ENCODE peak calls at places on chromosomes 6 and 20, in eight cellular contexts. K, Y, L, O, P, H, T and E are unnamed samples.

GRCh38 chr20:63009044-63009961 is 2.5 kb upstream of the BHLHE23 start:
- DNase-seq in K (peak), P (peak), O (peak), Y (peak), T (peak), L (peak), H (peak), E (peak)

GRCh38 chr6:110534731-110535164 is 58.3 kb upstream of the SLC22A16 start:
- DNase-seq in P (no peak), T (no peak), H (no peak), Y (peak), L (no peak), O (no peak), K (peak), E (no peak)

GRCh38 chr6:148962854-148963515 is 216.2 kb downstream of the UST start:
- DNase-seq in L (no peak), K (no peak), P (no peak), O (no peak), Y (no peak), T (no peak), H (no peak), E (no peak)

GRCh38 chr6:70884074-70884983 is 72.5 kb downstream of the B3GAT2 start:
- DNase-seq in O (peak), T (peak), Y (peak), K (no peak), P (peak), L (peak), H (peak), E (peak)

GRCh38 chr6:110949679-110950285 is 8.7 kb upstream of the GTF3C6 start:
- DNase-seq in T (peak), K (no peak), H (peak), Y (peak), L (no peak), O (peak), P (no peak), E (peak)

GRCh38 chr6:29722773-29723665 is at the start of gene HLA-F:
- DNase-seq in O (peak), H (no peak), L (peak), K (no peak), T (no peak), Y (peak), P (no peak), E (peak)

GRCh38 chr6:148800535-148800934 is 53.7 kb downstream of the UST start:
- DNase-seq in T (no peak), L (no peak), O (no peak), P (no peak), K (no peak), H (no peak), Y (peak), E (no peak)

GRCh38 chr20:58251979-58252591 is 23.6 kb upstream of the ANKRD60 start:
- DNase-seq in Y (peak), H (no peak), O (no peak), K (peak), T (no peak), L (no peak), P (no peak), E (peak)

GRCh38 chr6:165002358-165002757 is 307.0 kb downstream of the C6orf118 start:
- DNase-seq in P (no peak), L (no peak), Y (no peak), K (no peak), H (no peak), O (no peak), T (no peak), E (no peak)

GRCh38 chr20:45934046-45934586 is 367 bp upstream of the PCIF1 start:
- DNase-seq in O (peak), Y (no peak), P (no peak), T (peak), K (no peak), L (no peak), H (no peak), E (peak)

GRCh38 chr20:36806049-36806448 is 32.5 kb upstream of the DSN1 start:
- DNase-seq in O (no peak), K (no peak), H (no peak), P (no peak), T (no peak), Y (no peak), L (no peak), E (no peak)

GRCh38 chr20:58078741-58079522 is 149.5 kb downstream of the ANKRD60 start:
- DNase-seq in O (no peak), Y (peak), T (no peak), L (no peak), K (no peak), P (no peak), H (no peak), E (no peak)

GRCh38 chr6:69555239-69555638 is 241.6 kb downstream of the LMBRD1 start:
- DNase-seq in K (no peak), P (no peak), H (no peak), Y (no peak), T (no peak), L (no peak), O (no peak), E (no peak)

GRCh38 chr6:56909115-56909907 is 45.6 kb upstream of the BEND6 start:
- DNase-seq in O (no peak), T (no peak), H (no peak), K (no peak), P (no peak), L (no peak), Y (no peak), E (peak)

GRCh38 chr6:35327349-35328027 is 14.9 kb upstream of the PPARD start:
- DNase-seq in O (peak), K (peak), H (peak), P (no peak), T (peak), Y (peak), L (peak), E (peak)

GRCh38 chr6:17851001-17851719 is 136.3 kb downstream of the KIF13A start:
- DNase-seq in O (no peak), K (no peak), P (no peak), T (no peak), Y (peak), L (no peak), H (no peak), E (no peak)

GRCh38 chr6:33869826-33870423 is 66.1 kb upstream of the MLN start:
- DNase-seq in O (no peak), Y (no peak), H (no peak), T (no peak), P (no peak), K (no peak), L (no peak), E (peak)

GRCh38 chr6:38459291-38459690 is 180.4 kb downstream of the BTBD9 start:
- DNase-seq in O (no peak), H (no peak), L (no peak), P (no peak), Y (peak), T (no peak), K (no peak), E (peak)

GRCh38 chr6:32151885-32152311 is at the start of gene PRRT1:
- DNase-seq in K (no peak), L (no peak), P (no peak), H (no peak), T (no peak), Y (no peak), O (no peak), E (no peak)

GRCh38 chr6:29631860-29632731 is 887 bp downstream of the GABBR1 start:
- DNase-seq in Y (peak), O (peak), L (peak), P (no peak), H (peak), K (peak), T (peak), E (peak)

GRCh38 chr20:61951695-61952533 is 113.8 kb downstream of the TAF4 start:
- DNase-seq in K (no peak), P (no peak), T (peak), Y (peak), H (peak), O (peak), L (no peak), E (no peak)

GRCh38 chr6:139595183-139595582 is 220.7 kb upstream of the CITED2 start:
- DNase-seq in K (no peak), O (no peak), H (no peak), Y (peak), L (no peak), P (no peak), T (peak), E (no peak)

GRCh38 chr6:129469070-129469662 is 240.8 kb downstream of the ARHGAP18 start:
- DNase-seq in H (no peak), Y (no peak), L (no peak), P (no peak), K (no peak), O (no peak), T (no peak), E (no peak)

GRCh38 chr6:74899416-74899815 is 306.4 kb downstream of the COL12A1 start:
- DNase-seq in O (no peak), Y (peak), T (no peak), K (no peak), L (no peak), H (peak), P (no peak), E (peak)

GRCh38 chr6:46011241-46012085 is 4.2 kb downstream of the CLIC5 start:
- DNase-seq in K (no peak), L (peak), H (no peak), Y (no peak), T (no peak), P (no peak), O (no peak), E (peak)

GRCh38 chr6:125001684-125002083 is 39.4 kb downstream of the RNF217 start:
- DNase-seq in L (no peak), P (no peak), K (no peak), T (no peak), H (no peak), Y (no peak), O (peak), E (no peak)

GRCh38 chr6:35011096-35012041 is 122.3 kb downstream of the ANKS1A start:
- DNase-seq in T (no peak), K (no peak), L (no peak), H (peak), P (no peak), O (peak), Y (no peak), E (no peak)

GRCh38 chr6:26240157-26240980 is 124.6 kb upstream of the BTN3A2 start:
- DNase-seq in H (no peak), O (no peak), K (no peak), L (peak), T (no peak), P (no peak), Y (peak), E (peak)

GRCh38 chr6:144248470-144249301 is 36.4 kb upstream of the UTRN start:
- DNase-seq in O (no peak), T (no peak), P (no peak), H (peak), Y (peak), K (no peak), L (no peak), E (no peak)

GRCh38 chr6:37704923-37705238 is 7.2 kb upstream of the MDGA1 start:
- DNase-seq in Y (no peak), O (no peak), H (no peak), K (no peak), T (peak), P (no peak), L (no peak), E (no peak)

GRCh38 chr6:46419576-46420002 is 71.7 kb downstream of the RCAN2 start:
- DNase-seq in P (peak), K (peak), T (peak), Y (peak), O (peak), H (peak), L (no peak), E (peak)

GRCh38 chr6:34656378-34657036 is 40.1 kb downstream of the ILRUN start:
- DNase-seq in Y (peak), T (peak), P (no peak), O (peak), H (peak), K (no peak), L (no peak), E (peak)

GRCh38 chr20:51536116-51537069 is 6.1 kb downstream of the NFATC2 start:
- DNase-seq in K (no peak), Y (no peak), H (no peak), T (peak), P (peak), O (peak), L (no peak), E (no peak)

GRCh38 chr6:168540713-168541291 is 99.8 kb downstream of the SMOC2 start:
- DNase-seq in T (no peak), H (no peak), O (no peak), L (no peak), K (no peak), Y (no peak), P (no peak), E (no peak)

GRCh38 chr20:63005862-63006564 is 751 bp downstream of the BHLHE23 start:
- DNase-seq in O (peak), P (no peak), H (no peak), T (peak), K (no peak), Y (peak), L (no peak), E (no peak)

GRCh38 chr6:123171341-123171740 is 175.3 kb downstream of the CLVS2 start:
- DNase-seq in Y (no peak), K (no peak), T (no peak), H (no peak), O (no peak), L (no peak), P (no peak), E (no peak)